ENCODE peak calls at places on chromosome 22, in nine cellular contexts. One of them, this sample, is unnamed.

GRCh38 chr22:31475778-31476177 is 13.9 kb downstream of the EIF4ENIF1 start:
- DNase-seq in tibial artery: no peak
- DNase-seq in heart right ventricle: no peak
- DNase-seq in gastrocnemius medialis: no peak
- DNase-seq in esophagus muscularis mucosa: no peak
- DNase-seq in psoas muscle: no peak
- DNase-seq in cardiac fibroblast: no peak
- DNase-seq in thoracic aorta: no peak
- DNase-seq in GM13977: no peak
- DNase-seq in this sample: no peak

GRCh38 chr22:31313366-31314147 is 21.3 kb upstream of the PIK3IP1 start:
- DNase-seq in gastrocnemius medialis: peak; percentile 53
- DNase-seq in psoas muscle: peak; percentile 69
- DNase-seq in tibial artery: peak; percentile 62
- DNase-seq in thoracic aorta: peak; percentile 45
- DNase-seq in cardiac fibroblast: peak; percentile 95
- DNase-seq in heart right ventricle: peak; percentile 59
- DNase-seq in esophagus muscularis mucosa: peak; percentile 94
- DNase-seq in GM13977: peak; percentile 58
- DNase-seq in this sample: peak; percentile 72

GRCh38 chr22:50041361-50042065 is 16.6 kb downstream of the TTLL8 start:
- DNase-seq in thoracic aorta: no peak
- DNase-seq in psoas muscle: no peak
- DNase-seq in cardiac fibroblast: no peak
- DNase-seq in heart right ventricle: no peak
- DNase-seq in tibial artery: no peak
- DNase-seq in gastrocnemius medialis: no peak
- DNase-seq in GM13977: no peak
- DNase-seq in esophagus muscularis mucosa: no peak
- DNase-seq in this sample: no peak

GRCh38 chr22:36367479-36367878 is 20.3 kb downstream of the MYH9 start:
- DNase-seq in thoracic aorta: no peak
- DNase-seq in psoas muscle: no peak
- DNase-seq in heart right ventricle: no peak
- DNase-seq in GM13977: no peak
- DNase-seq in gastrocnemius medialis: no peak
- DNase-seq in esophagus muscularis mucosa: no peak
- DNase-seq in cardiac fibroblast: no peak
- DNase-seq in tibial artery: no peak
- DNase-seq in this sample: no peak

GRCh38 chr22:33393432-33393831 is 335.3 kb upstream of the SYN3 start:
- DNase-seq in thoracic aorta: no peak
- DNase-seq in cardiac fibroblast: no peak
- DNase-seq in tibial artery: no peak
- DNase-seq in gastrocnemius medialis: no peak
- DNase-seq in esophagus muscularis mucosa: no peak
- DNase-seq in heart right ventricle: no peak
- DNase-seq in GM13977: no peak
- DNase-seq in psoas muscle: no peak
- DNase-seq in this sample: no peak

GRCh38 chr22:40855960-40856512 is 403 bp downstream of the ST13 start:
- DNase-seq in tibial artery: peak; percentile 34
- DNase-seq in thoracic aorta: no peak
- DNase-seq in cardiac fibroblast: peak; percentile 46
- DNase-seq in psoas muscle: peak; percentile 77
- DNase-seq in gastrocnemius medialis: peak; percentile 28
- DNase-seq in GM13977: peak; percentile 7
- DNase-seq in heart right ventricle: no peak
- DNase-seq in esophagus muscularis mucosa: no peak
- DNase-seq in this sample: peak; percentile 44

GRCh38 chr22:35443790-35444684 is 44.1 kb downstream of the MCM5 start:
- DNase-seq in esophagus muscularis mucosa: no peak
- DNase-seq in tibial artery: no peak
- DNase-seq in thoracic aorta: no peak
- DNase-seq in psoas muscle: no peak
- DNase-seq in cardiac fibroblast: no peak
- DNase-seq in GM13977: no peak
- DNase-seq in gastrocnemius medialis: no peak
- DNase-seq in heart right ventricle: no peak
- DNase-seq in this sample: no peak

GRCh38 chr22:41364955-41365354 is 16.8 kb upstream of the TEF start:
- DNase-seq in thoracic aorta: no peak
- DNase-seq in cardiac fibroblast: no peak
- DNase-seq in heart right ventricle: no peak
- DNase-seq in psoas muscle: no peak
- DNase-seq in GM13977: no peak
- DNase-seq in gastrocnemius medialis: no peak
- DNase-seq in tibial artery: no peak
- DNase-seq in esophagus muscularis mucosa: no peak
- DNase-seq in this sample: no peak

GRCh38 chr22:20469110-20469855 is 26.3 kb downstream of the KLHL22 start:
- DNase-seq in heart right ventricle: no peak
- DNase-seq in esophagus muscularis mucosa: no peak
- DNase-seq in GM13977: no peak
- DNase-seq in tibial artery: no peak
- DNase-seq in psoas muscle: peak; percentile 30
- DNase-seq in cardiac fibroblast: no peak
- DNase-seq in thoracic aorta: no peak
- DNase-seq in gastrocnemius medialis: no peak
- DNase-seq in this sample: no peak

GRCh38 chr22:25748704-25749103 is 6.7 kb downstream of the MYO18B start:
- DNase-seq in tibial artery: no peak
- DNase-seq in thoracic aorta: no peak
- DNase-seq in heart right ventricle: no peak
- DNase-seq in cardiac fibroblast: no peak
- DNase-seq in GM13977: no peak
- DNase-seq in esophagus muscularis mucosa: no peak
- DNase-seq in gastrocnemius medialis: no peak
- DNase-seq in psoas muscle: no peak
- DNase-seq in this sample: no peak

GRCh38 chr22:40759294-40759840 is 59.8 kb downstream of the SLC25A17 start:
- DNase-seq in GM13977: no peak
- DNase-seq in heart right ventricle: no peak
- DNase-seq in cardiac fibroblast: no peak
- DNase-seq in gastrocnemius medialis: no peak
- DNase-seq in thoracic aorta: no peak
- DNase-seq in tibial artery: no peak
- DNase-seq in esophagus muscularis mucosa: no peak
- DNase-seq in psoas muscle: no peak
- DNase-seq in this sample: no peak

GRCh38 chr22:45462034-45462655 is 40.5 kb upstream of the FBLN1 start:
- DNase-seq in cardiac fibroblast: no peak
- DNase-seq in thoracic aorta: no peak
- DNase-seq in esophagus muscularis mucosa: no peak
- DNase-seq in psoas muscle: peak; percentile 32
- DNase-seq in gastrocnemius medialis: no peak
- DNase-seq in tibial artery: no peak
- DNase-seq in GM13977: no peak
- DNase-seq in heart right ventricle: no peak
- DNase-seq in this sample: no peak

GRCh38 chr22:44693145-44693544 is 8.9 kb upstream of the PRR5 start:
- DNase-seq in cardiac fibroblast: no peak
- DNase-seq in gastrocnemius medialis: no peak
- DNase-seq in heart right ventricle: no peak
- DNase-seq in tibial artery: no peak
- DNase-seq in psoas muscle: no peak
- DNase-seq in esophagus muscularis mucosa: no peak
- DNase-seq in GM13977: no peak
- DNase-seq in thoracic aorta: no peak
- DNase-seq in this sample: no peak

GRCh38 chr22:37051629-37052385 is at the start of gene KCTD17:
- DNase-seq in psoas muscle: peak; percentile 78
- DNase-seq in tibial artery: peak; percentile 67
- DNase-seq in gastrocnemius medialis: no peak
- DNase-seq in esophagus muscularis mucosa: no peak
- DNase-seq in GM13977: peak; percentile 98
- DNase-seq in heart right ventricle: peak; percentile 83
- DNase-seq in cardiac fibroblast: peak; percentile 76
- DNase-seq in thoracic aorta: no peak
- DNase-seq in this sample: peak; percentile 72

GRCh38 chr22:37601540-37602442 is 6.8 kb upstream of the GGA1 start:
- DNase-seq in thoracic aorta: no peak
- DNase-seq in heart right ventricle: no peak
- DNase-seq in tibial artery: no peak
- DNase-seq in gastrocnemius medialis: no peak
- DNase-seq in psoas muscle: no peak
- DNase-seq in cardiac fibroblast: peak; percentile 75
- DNase-seq in GM13977: no peak
- DNase-seq in esophagus muscularis mucosa: no peak
- DNase-seq in this sample: no peak

GRCh38 chr22:31692186-31692886 is 30.3 kb upstream of the PISD start:
- DNase-seq in psoas muscle: no peak
- DNase-seq in thoracic aorta: no peak
- DNase-seq in tibial artery: no peak
- DNase-seq in gastrocnemius medialis: no peak
- DNase-seq in esophagus muscularis mucosa: no peak
- DNase-seq in heart right ventricle: no peak
- DNase-seq in cardiac fibroblast: peak; percentile 27
- DNase-seq in GM13977: no peak
- DNase-seq in this sample: no peak

GRCh38 chr22:45867118-45867905 is 109.7 kb downstream of the WNT7B start:
- DNase-seq in gastrocnemius medialis: no peak
- DNase-seq in thoracic aorta: no peak
- DNase-seq in heart right ventricle: peak; percentile 24
- DNase-seq in GM13977: no peak
- DNase-seq in esophagus muscularis mucosa: peak; percentile 39
- DNase-seq in cardiac fibroblast: peak; percentile 43
- DNase-seq in psoas muscle: peak; percentile 54
- DNase-seq in tibial artery: no peak
- DNase-seq in this sample: peak; percentile 55

GRCh38 chr22:25754527-25755202 is 12.7 kb downstream of the MYO18B start:
- DNase-seq in gastrocnemius medialis: peak; percentile 97
- DNase-seq in heart right ventricle: peak; percentile 82
- DNase-seq in GM13977: no peak
- DNase-seq in psoas muscle: peak; percentile 95
- DNase-seq in thoracic aorta: peak; percentile 85
- DNase-seq in tibial artery: peak; percentile 80
- DNase-seq in cardiac fibroblast: peak; percentile 85
- DNase-seq in esophagus muscularis mucosa: no peak
- DNase-seq in this sample: no peak

GRCh38 chr22:40415531-40416266 is 45.3 kb downstream of the SGSM3 start:
- DNase-seq in tibial artery: no peak
- DNase-seq in esophagus muscularis mucosa: no peak
- DNase-seq in cardiac fibroblast: peak; percentile 49
- DNase-seq in thoracic aorta: no peak
- DNase-seq in psoas muscle: no peak
- DNase-seq in heart right ventricle: no peak
- DNase-seq in GM13977: peak; percentile 73
- DNase-seq in gastrocnemius medialis: no peak
- DNase-seq in this sample: no peak

GRCh38 chr22:32079110-32080089 is 36.3 kb downstream of the SLC5A1 start:
- DNase-seq in GM13977: no peak
- DNase-seq in esophagus muscularis mucosa: peak; percentile 66
- DNase-seq in cardiac fibroblast: peak; percentile 72
- DNase-seq in tibial artery: no peak
- DNase-seq in heart right ventricle: no peak
- DNase-seq in thoracic aorta: no peak
- DNase-seq in psoas muscle: no peak
- DNase-seq in gastrocnemius medialis: peak; percentile 31
- DNase-seq in this sample: no peak

GRCh38 chr22:25970996-25971811 is 198.1 kb upstream of the SEZ6L start:
- DNase-seq in esophagus muscularis mucosa: no peak
- DNase-seq in thoracic aorta: no peak
- DNase-seq in heart right ventricle: no peak
- DNase-seq in cardiac fibroblast: no peak
- DNase-seq in GM13977: no peak
- DNase-seq in psoas muscle: no peak
- DNase-seq in tibial artery: no peak
- DNase-seq in gastrocnemius medialis: no peak
- DNase-seq in this sample: no peak

GRCh38 chr22:10961043-10961860 is 4566.7 kb upstream of the OR11H1 start:
- DNase-seq in psoas muscle: peak; percentile 54
- DNase-seq in tibial artery: no peak
- DNase-seq in gastrocnemius medialis: no peak
- DNase-seq in cardiac fibroblast: no peak
- DNase-seq in heart right ventricle: no peak
- DNase-seq in thoracic aorta: no peak
- DNase-seq in GM13977: peak; percentile 5
- DNase-seq in esophagus muscularis mucosa: peak; percentile 92
- DNase-seq in this sample: no peak

GRCh38 chr22:17910561-17911311 is 113.6 kb downstream of the MICAL3 start:
- DNase-seq in esophagus muscularis mucosa: no peak
- DNase-seq in cardiac fibroblast: peak; percentile 91
- DNase-seq in psoas muscle: peak; percentile 93
- DNase-seq in thoracic aorta: peak; percentile 39
- DNase-seq in gastrocnemius medialis: peak; percentile 94
- DNase-seq in heart right ventricle: peak; percentile 69
- DNase-seq in tibial artery: peak; percentile 74
- DNase-seq in GM13977: no peak
- DNase-seq in this sample: peak; percentile 60
- TF ChIP-seq CTCF in esophagus muscularis mucosa: peak; percentile 31
- TF ChIP-seq CTCF in cardiac fibroblast: peak; percentile 27
- TF ChIP-seq CTCF in psoas muscle: peak; percentile 23
- TF ChIP-seq CTCF in thoracic aorta: no peak
- TF ChIP-seq CTCF in gastrocnemius medialis: peak; percentile 8
- TF ChIP-seq CTCF in heart right ventricle: peak; percentile 49
- TF ChIP-seq CTCF in tibial artery: peak; percentile 20
- TF ChIP-seq CTCF in GM13977: peak; percentile 40
- TF ChIP-seq CTCF in this sample: no peak

GRCh38 chr22:47021371-47022074 is 259.1 kb downstream of the TBC1D22A start:
- DNase-seq in esophagus muscularis mucosa: no peak
- DNase-seq in tibial artery: no peak
- DNase-seq in cardiac fibroblast: no peak
- DNase-seq in thoracic aorta: no peak
- DNase-seq in heart right ventricle: no peak
- DNase-seq in psoas muscle: no peak
- DNase-seq in GM13977: no peak
- DNase-seq in gastrocnemius medialis: no peak
- DNase-seq in this sample: no peak
- TF ChIP-seq CTCF in esophagus muscularis mucosa: no peak
- TF ChIP-seq CTCF in tibial artery: no peak
- TF ChIP-seq CTCF in cardiac fibroblast: no peak
- TF ChIP-seq CTCF in thoracic aorta: no peak
- TF ChIP-seq CTCF in heart right ventricle: no peak
- TF ChIP-seq CTCF in psoas muscle: no peak
- TF ChIP-seq CTCF in GM13977: no peak
- TF ChIP-seq CTCF in gastrocnemius medialis: no peak
- TF ChIP-seq CTCF in this sample: no peak

DNA sequence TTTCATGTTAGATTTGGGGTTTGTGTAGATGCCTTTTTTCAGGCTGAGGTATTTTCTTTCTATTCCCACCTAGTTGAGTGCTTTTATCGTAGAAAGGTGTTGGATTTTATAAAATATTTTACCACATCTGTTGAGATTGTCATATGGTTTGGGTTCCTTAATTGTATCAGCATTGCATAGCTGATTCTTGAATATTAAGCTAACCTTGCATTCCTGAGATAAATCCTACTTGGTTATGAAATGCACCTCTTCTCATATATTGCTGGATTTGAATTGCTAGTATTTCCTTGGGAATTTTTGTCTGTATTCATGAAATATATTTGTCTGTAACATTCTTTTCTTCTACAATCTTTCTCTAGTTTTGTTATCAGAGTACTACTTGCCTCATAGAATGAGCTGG is 10.1 kb downstream of the XKR3 start:
- DNase-seq in esophagus muscularis mucosa: no peak
- DNase-seq in tibial artery: no peak
- DNase-seq in cardiac fibroblast: no peak
- DNase-seq in GM13977: no peak
- DNase-seq in psoas muscle: no peak
- DNase-seq in gastrocnemius medialis: no peak
- DNase-seq in heart right ventricle: no peak
- DNase-seq in thoracic aorta: no peak
- DNase-seq in this sample: no peak
- TF ChIP-seq CTCF in esophagus muscularis mucosa: no peak
- TF ChIP-seq CTCF in tibial artery: no peak
- TF ChIP-seq CTCF in cardiac fibroblast: no peak
- TF ChIP-seq CTCF in GM13977: no peak
- TF ChIP-seq CTCF in psoas muscle: no peak
- TF ChIP-seq CTCF in gastrocnemius medialis: no peak
- TF ChIP-seq CTCF in heart right ventricle: no peak
- TF ChIP-seq CTCF in thoracic aorta: no peak
- TF ChIP-seq CTCF in this sample: no peak

GRCh38 chr22:23058063-23058462 is 12.3 kb upstream of the GNAZ start:
- DNase-seq in GM13977: no peak
- DNase-seq in cardiac fibroblast: no peak
- DNase-seq in gastrocnemius medialis: no peak
- DNase-seq in heart right ventricle: no peak
- DNase-seq in thoracic aorta: no peak
- DNase-seq in esophagus muscularis mucosa: peak; percentile 85
- DNase-seq in psoas muscle: no peak
- DNase-seq in tibial artery: no peak
- DNase-seq in this sample: no peak
- TF ChIP-seq CTCF in GM13977: no peak
- TF ChIP-seq CTCF in cardiac fibroblast: no peak
- TF ChIP-seq CTCF in gastrocnemius medialis: no peak
- TF ChIP-seq CTCF in heart right ventricle: no peak
- TF ChIP-seq CTCF in thoracic aorta: no peak
- TF ChIP-seq CTCF in esophagus muscularis mucosa: no peak
- TF ChIP-seq CTCF in psoas muscle: no peak
- TF ChIP-seq CTCF in tibial artery: no peak
- TF ChIP-seq CTCF in this sample: no peak